ENCODE peak calls at places on chromosomes 1 and 21, in five cellular contexts. Z is transverse colon, X is lower leg skin, Q is cardiac fibroblast, C is stomach. S is an unnamed sample.

GRCh38 chr1:204575221-204576190 is 59.3 kb downstream of the MDM4 start:
- DNase-seq in C (no peak), X (no peak), Z (no peak), Q (no peak), S (no peak)

GRCh38 chr1:240946926-240947325 is 335.0 kb upstream of the GREM2 start:
- DNase-seq in C (no peak), Z (peak; percentile 40), Q (peak; percentile 69), X (no peak), S (no peak)

GRCh38 chr1:76547916-76548315 is 319.4 kb upstream of the ST6GALNAC5 start:
- DNase-seq in Z (peak; percentile 22), X (no peak), C (no peak), Q (no peak), S (no peak)

GRCh38 chr1:100708476-100709062 is 11.0 kb upstream of the VCAM1 start:
- DNase-seq in C (no peak), Z (no peak), Q (peak; percentile 12), X (no peak), S (no peak)

GRCh38 chr1:94068831-94069648 is 51.9 kb downstream of the ABCA4 start:
- DNase-seq in Q (peak; percentile 73), Z (peak; percentile 55), X (no peak), C (peak; percentile 79), S (no peak)

GRCh38 chr1:110945626-110946025 is 18.1 kb downstream of the LRIF1 start:
- DNase-seq in C (no peak), Z (no peak), Q (peak; percentile 6), X (no peak), S (no peak)

GRCh38 chr1:233587958-233588799 is 25.7 kb upstream of the KCNK1 start:
- DNase-seq in C (no peak), Z (no peak), X (no peak), Q (no peak), S (no peak)

GRCh38 chr1:8815582-8816285 is 1.7 kb downstream of the RERE start:
- DNase-seq in Z (no peak), X (no peak), C (peak; percentile 16), Q (peak; percentile 55), S (no peak)

GRCh38 chr1:173099166-173099565 is 48.4 kb upstream of the TNFSF18 start:
- DNase-seq in X (no peak), C (no peak), Q (no peak), Z (no peak), S (no peak)

GRCh38 chr1:151539321-151540020 is 638 bp upstream of the TUFT1 start:
- DNase-seq in Q (peak; percentile 99), C (peak; percentile 95), Z (peak; percentile 95), X (peak; percentile 77), S (peak; percentile 16)

GRCh38 chr21:45366931-45367401 is 38.0 kb upstream of the COL18A1 start:
- DNase-seq in Q (peak; percentile 97), Z (peak; percentile 55), X (no peak), C (peak; percentile 50), S (peak; percentile 43)

GRCh38 chr1:12602633-12603024 is 15.4 kb downstream of the DHRS3 start:
- DNase-seq in X (no peak), Q (no peak), Z (no peak), C (no peak), S (no peak)

GRCh38 chr1:246067432-246068021 is 439.6 kb downstream of the SMYD3 start:
- DNase-seq in Q (no peak), C (no peak), Z (no peak), X (no peak), S (no peak)

GRCh38 chr21:15826147-15826780 is 96.5 kb downstream of the USP25 start:
- DNase-seq in Z (peak; percentile 26), X (no peak), Q (peak; percentile 76), C (no peak), S (no peak)
- TF ChIP-seq CTCF in Z (peak; percentile 50), X (no peak), Q (peak; percentile 62), C (no peak), S (no peak)

GRCh38 chr1:202329891-202330290 is 11.8 kb downstream of the UBE2T start:
- DNase-seq in Z (no peak), Q (no peak), C (no peak), X (no peak), S (no peak)
- TF ChIP-seq CTCF in Z (no peak), Q (no peak), C (no peak), X (no peak), S (no peak)

GRCh38 chr1:191993549-191993948 is 164.7 kb upstream of the RGS18 start:
- DNase-seq in Z (no peak), Q (peak; percentile 51), X (no peak), C (no peak), S (no peak)
- TF ChIP-seq CTCF in Z (no peak), Q (no peak), X (no peak), C (no peak), S (no peak)

DNA sequence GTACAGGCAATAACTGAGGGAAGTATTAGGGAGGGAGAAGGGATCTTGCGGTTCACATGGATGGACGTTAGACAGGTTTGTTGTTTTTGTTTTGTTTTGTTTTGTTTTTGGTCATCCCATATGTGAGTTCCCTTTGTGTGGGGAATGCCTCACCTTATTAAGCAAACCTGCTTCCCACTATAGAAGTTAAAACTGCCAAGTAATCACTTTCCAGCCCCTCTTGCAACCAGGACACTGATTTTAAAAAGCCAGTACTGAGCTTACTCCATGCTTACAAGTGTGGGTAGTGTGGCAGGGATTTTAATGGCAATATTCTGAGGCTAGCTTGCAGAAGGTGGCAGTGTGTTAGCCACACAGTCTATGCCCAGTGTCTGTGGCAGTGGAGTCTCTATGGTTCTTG is 26.5 kb downstream of the SPATA45 start:
- DNase-seq in C (no peak), X (no peak), Q (no peak), Z (no peak), S (no peak)
- TF ChIP-seq CTCF in C (no peak), X (no peak), Q (no peak), Z (no peak), S (no peak)

DNA sequence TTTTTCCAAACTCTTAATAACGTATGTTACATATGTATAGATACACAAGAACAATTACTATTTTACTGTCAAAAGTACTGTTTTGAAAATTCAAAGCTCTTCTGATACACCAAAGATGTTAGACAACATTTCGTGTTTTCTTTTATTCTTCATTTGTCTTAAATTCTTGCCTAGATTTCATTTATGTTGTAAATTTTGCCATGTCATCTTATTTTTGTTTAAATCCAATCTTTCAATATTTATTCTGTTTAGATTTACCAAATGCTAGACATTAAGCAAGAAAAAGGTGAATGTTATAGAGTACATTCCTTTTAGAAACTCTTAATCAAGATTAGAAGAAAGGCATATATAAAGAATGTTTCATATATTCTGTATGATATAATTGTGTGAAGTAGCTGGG is 876.9 kb downstream of the KCNT2 start:
- DNase-seq in C (no peak), Z (no peak), Q (no peak), X (no peak), S (no peak)
- TF ChIP-seq CTCF in C (no peak), Z (no peak), Q (no peak), X (no peak), S (no peak)

DNA sequence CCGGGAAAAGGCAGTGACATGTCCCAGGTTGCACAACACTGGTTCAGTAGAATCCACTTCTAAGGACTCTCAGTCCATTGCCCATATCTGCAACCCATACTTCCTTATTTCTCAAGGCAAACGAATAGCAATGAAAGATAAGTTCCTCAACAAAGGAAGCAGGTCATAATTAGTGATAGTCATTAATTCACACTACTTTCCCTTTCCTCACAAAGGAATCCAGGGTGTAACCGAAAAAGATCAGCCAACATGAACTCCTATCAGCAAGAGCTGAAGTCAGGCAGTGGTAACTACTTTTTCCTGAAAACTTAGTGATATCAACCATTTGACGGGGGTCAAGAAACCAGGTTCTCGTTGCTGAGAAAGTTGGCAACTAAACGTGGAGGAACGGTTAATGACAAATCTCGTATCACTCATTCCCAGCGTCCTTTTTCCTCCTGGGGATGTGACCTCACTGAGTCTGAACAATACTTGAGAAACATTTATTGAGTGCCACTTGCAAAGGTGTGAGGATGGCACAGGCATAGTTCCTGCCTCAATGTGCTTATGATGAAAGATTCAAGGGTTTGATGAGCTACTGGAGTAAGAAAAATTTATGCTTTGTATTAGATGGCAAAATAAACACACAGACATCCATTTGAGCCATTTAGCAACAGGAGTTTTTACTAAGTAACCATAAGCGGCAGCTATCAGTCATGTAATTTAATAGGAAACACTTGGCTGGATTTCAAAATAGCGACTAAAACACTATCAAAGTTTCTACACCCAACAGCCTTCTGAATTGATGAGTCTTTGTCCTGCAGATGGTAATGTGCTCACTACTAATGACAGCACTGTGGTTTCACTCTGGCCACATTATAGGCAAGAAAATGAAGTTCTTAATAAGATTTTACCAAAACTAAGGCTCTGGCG is 82.2 kb downstream of the PLPP3 start:
- DNase-seq in X (no peak), Z (no peak), C (no peak), Q (no peak), S (no peak)
- TF ChIP-seq CTCF in X (no peak), Z (no peak), C (no peak), Q (no peak), S (no peak)

GRCh38 chr1:226663327-226663704 is 75.8 kb downstream of the ITPKB start:
- DNase-seq in C (no peak), Z (no peak), X (no peak), Q (no peak), S (no peak)

GRCh38 chr1:226660410-226661182 is 78.5 kb downstream of the ITPKB start:
- DNase-seq in C (no peak), Z (no peak), Q (no peak), X (no peak), S (no peak)

GRCh38 chr1:226661271-226661670 is 77.8 kb downstream of the ITPKB start:
- DNase-seq in C (no peak), X (no peak), Z (no peak), Q (no peak), S (no peak)

GRCh38 chr1:226662704-226663326 is 76.3 kb downstream of the ITPKB start:
- DNase-seq in X (peak; percentile 94), Z (peak; percentile 79), Q (peak; percentile 97), C (peak; percentile 59), S (peak; percentile 82)

GRCh38 chr1:226661965-226662364 is 77.1 kb downstream of the ITPKB start:
- DNase-seq in Q (no peak), Z (no peak), X (no peak), C (no peak), S (no peak)
- TF ChIP-seq CTCF in Q (no peak), Z (no peak), X (no peak), C (no peak), S (no peak)

DNA sequence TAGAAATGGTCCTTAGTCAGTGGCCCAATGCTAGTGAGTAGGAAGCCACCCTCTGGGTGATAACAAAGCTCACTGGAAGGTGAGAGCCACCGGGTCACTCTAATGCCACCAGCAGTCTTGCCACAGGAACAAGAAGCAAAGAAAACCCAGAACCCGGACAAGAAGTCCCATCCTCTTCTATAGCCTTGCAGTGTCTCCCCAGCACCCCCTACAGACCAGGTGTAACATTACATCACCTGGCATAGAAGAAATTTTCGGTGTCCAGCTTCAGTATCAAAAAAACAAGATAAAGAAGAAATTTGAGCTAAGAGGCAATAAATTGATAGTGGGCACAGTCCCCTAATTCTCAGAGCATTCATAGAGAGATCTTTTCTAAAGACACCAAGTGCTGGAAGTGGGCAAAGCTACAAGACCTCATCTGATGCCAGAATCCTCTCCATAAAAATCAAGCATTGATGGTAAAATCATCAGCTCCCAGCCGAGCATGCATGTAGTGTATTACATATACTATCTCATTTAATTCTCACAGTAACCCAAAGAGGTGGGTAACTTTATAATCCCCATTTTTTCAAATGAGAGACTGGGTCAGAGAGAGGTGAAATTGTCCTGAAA is 491.0 kb downstream of the MATN1 start:
- DNase-seq in C (no peak), X (no peak), Q (no peak), Z (no peak), S (no peak)
- TF ChIP-seq CTCF in C (peak; percentile 18), X (no peak), Q (peak; percentile 30), Z (peak; percentile 58), S (peak; percentile 17)